ENCODE peak calls at places on chromosomes 4 and X, in seven cellular contexts. D is RWPE2, R is hippocampal formation, H is EL, N is endodermal cell, J is tibial artery, B is posterior vena cava. X is an unnamed sample.

GRCh38 chrX:47129879-47130358 is 14.6 kb downstream of the NDUFB11 start:
- DNase-seq in B (no peak), H (no peak), N (no peak), D (no peak), J (no peak), R (no peak), X (no peak)

GRCh38 chrX:30612250-30612655 is 34.7 kb upstream of the TASL start:
- DNase-seq in N (no peak), B (no peak), J (no peak), D (no peak), H (no peak), R (no peak), X (no peak)

GRCh38 chrX:68648960-68649359 is 1.5 kb downstream of the STARD8 start:
- DNase-seq in N (peak; percentile 74), D (no peak), H (peak; percentile 56), B (peak; percentile 50), R (no peak), J (no peak), X (peak; percentile 30)

GRCh38 chr4:73763877-73764276 is 23.5 kb downstream of the CXCL8 start:
- DNase-seq in H (no peak), N (no peak), J (no peak), D (no peak), B (no peak), R (no peak), X (no peak)

GRCh38 chr4:168304744-168305459 is 13.7 kb downstream of the DDX60 start:
- DNase-seq in D (no peak), B (no peak), J (no peak), H (peak; percentile 89), N (no peak), R (no peak), X (no peak)

GRCh38 chr4:8746523-8747466 is 124.8 kb downstream of the HMX1 start:
- DNase-seq in J (no peak), D (no peak), H (no peak), R (no peak), N (peak; percentile 26), B (peak; percentile 22), X (no peak)

GRCh38 chr4:83387922-83388676 is 53.5 kb upstream of the HPSE start:
- DNase-seq in N (peak; percentile 43), H (no peak), B (no peak), J (no peak), D (no peak), R (no peak), X (no peak)

GRCh38 chrX:140507982-140508305 is 3.1 kb upstream of the SOX3 start:
- DNase-seq in D (no peak), H (no peak), N (peak; percentile 93), J (no peak), R (peak; percentile 2), B (no peak), X (peak; percentile 81)

GRCh38 chr4:100294356-100294755 is 104.1 kb upstream of the DDIT4L start:
- DNase-seq in N (no peak), J (no peak), B (no peak), D (no peak), H (no peak), R (no peak), X (no peak)

GRCh38 chr4:1232661-1233621 is 16.0 kb downstream of the CTBP1 start:
- DNase-seq in N (no peak), H (no peak), R (no peak), D (no peak), J (no peak), B (peak; percentile 87), X (no peak)

GRCh38 chrX:133661962-133662839 is 246.9 kb upstream of the GPC4 start:
- DNase-seq in J (no peak), N (no peak), D (no peak), H (no peak), B (no peak), R (no peak), X (no peak)

GRCh38 chr4:48681856-48682255 is 98.2 kb downstream of the FRYL start:
- DNase-seq in N (no peak), J (no peak), D (no peak), R (no peak), H (peak; percentile 30), B (no peak), X (no peak)

GRCh38 chr4:24210332-24210902 is 320.6 kb upstream of the PPARGC1A start:
- DNase-seq in H (peak; percentile 87), N (no peak), J (peak; percentile 72), R (no peak), B (peak; percentile 92), D (peak; percentile 85), X (no peak)

GRCh38 chr4:122992111-122992510 is 69.7 kb upstream of the NUDT6 start:
- DNase-seq in J (no peak), H (peak; percentile 49), R (no peak), B (no peak), D (no peak), N (no peak), X (no peak)

GRCh38 chr4:22515145-22515887 is 550 bp downstream of the ADGRA3 start:
- DNase-seq in H (peak; percentile 78), D (peak; percentile 72), J (peak; percentile 67), N (peak; percentile 88), B (peak; percentile 83), R (no peak), X (peak; percentile 59)

GRCh38 chr4:79232555-79232954 is 93.3 kb downstream of the NAA11 start:
- DNase-seq in R (no peak), H (no peak), D (no peak), J (no peak), N (no peak), B (no peak), X (no peak)

GRCh38 chrX:148517191-148517590 is 16.8 kb downstream of the AFF2 start:
- DNase-seq in J (no peak), R (no peak), H (no peak), B (no peak), N (no peak), D (no peak), X (no peak)

GRCh38 chr4:186079698-186080097 is 10.7 kb downstream of the TLR3 start:
- DNase-seq in R (no peak), N (no peak), J (no peak), D (no peak), B (no peak), H (no peak), X (no peak)

GRCh38 chrX:16444353-16444752 is 205.6 kb upstream of the S100G start:
- DNase-seq in J (no peak), D (no peak), R (no peak), N (no peak), H (peak; percentile 20), B (no peak), X (no peak)

X was measured in WTC11.